ENCODE peak calls at places on chromosomes 16 and 17, in eight cellular contexts. One of them, this sample, is unnamed. For H3K4me1, the result is how much of the 10 kb centered on the place peaks cover.

GRCh38 chr17:43581581-43581980 is 35.4 kb upstream of the ETV4 start:
- DNase-seq in adrenal gland: no peak
- DNase-seq in heart right ventricle: no peak
- DNase-seq in PC-9: no peak
- DNase-seq in GM23248: no peak
- DNase-seq in transverse colon: peak
- DNase-seq in pancreas: no peak
- DNase-seq in BE2C: no peak
- DNase-seq in this sample: no peak

GRCh38 chr16:12086861-12087260 is 110.3 kb downstream of the SNX29 start:
- DNase-seq in adrenal gland: no peak
- DNase-seq in heart right ventricle: no peak
- DNase-seq in PC-9: no peak
- DNase-seq in GM23248: no peak
- DNase-seq in transverse colon: no peak
- DNase-seq in pancreas: no peak
- DNase-seq in BE2C: no peak
- DNase-seq in this sample: no peak

GRCh38 chr17:42163113-42163512 is 8.3 kb upstream of the RAB5C start:
- DNase-seq in adrenal gland: no peak
- DNase-seq in heart right ventricle: no peak
- DNase-seq in PC-9: no peak
- DNase-seq in GM23248: no peak
- DNase-seq in transverse colon: peak
- DNase-seq in pancreas: no peak
- DNase-seq in BE2C: peak
- DNase-seq in this sample: no peak

GRCh38 chr16:4899474-4899846 is 37.5 kb downstream of the PPL start:
- DNase-seq in adrenal gland: no peak
- DNase-seq in heart right ventricle: no peak
- DNase-seq in PC-9: no peak
- DNase-seq in GM23248: no peak
- DNase-seq in transverse colon: no peak
- DNase-seq in pancreas: no peak
- DNase-seq in BE2C: no peak
- DNase-seq in this sample: no peak

GRCh38 chr16:9126609-9127008 is 35.2 kb downstream of the HAPSTR1 start:
- DNase-seq in adrenal gland: no peak
- DNase-seq in heart right ventricle: no peak
- DNase-seq in PC-9: no peak
- DNase-seq in GM23248: no peak
- DNase-seq in transverse colon: no peak
- DNase-seq in pancreas: no peak
- DNase-seq in BE2C: no peak
- DNase-seq in this sample: no peak

GRCh38 chr17:20955437-20956323 is 87.1 kb downstream of the USP22 start:
- DNase-seq in adrenal gland: no peak
- DNase-seq in heart right ventricle: no peak
- DNase-seq in PC-9: no peak
- DNase-seq in GM23248: peak
- DNase-seq in transverse colon: no peak
- DNase-seq in pancreas: no peak
- DNase-seq in BE2C: no peak
- DNase-seq in this sample: no peak

GRCh38 chr17:79850571-79851460 is 11.6 kb upstream of the CBX4 start:
- DNase-seq in adrenal gland: no peak
- DNase-seq in heart right ventricle: no peak
- DNase-seq in PC-9: peak
- DNase-seq in GM23248: peak
- DNase-seq in transverse colon: no peak
- DNase-seq in pancreas: no peak
- DNase-seq in BE2C: no peak
- DNase-seq in this sample: no peak

GRCh38 chr16:90044111-90044551 is 24.9 kb upstream of the DBNDD1 start:
- DNase-seq in adrenal gland: no peak
- DNase-seq in heart right ventricle: no peak
- DNase-seq in PC-9: peak
- DNase-seq in GM23248: no peak
- DNase-seq in transverse colon: peak
- DNase-seq in pancreas: no peak
- DNase-seq in BE2C: no peak
- DNase-seq in this sample: no peak

GRCh38 chr17:8119575-8120519 is 1.5 kb upstream of the ALOXE3 start:
- DNase-seq in adrenal gland: peak
- DNase-seq in heart right ventricle: peak
- DNase-seq in PC-9: peak
- DNase-seq in GM23248: peak
- DNase-seq in transverse colon: peak
- DNase-seq in pancreas: peak
- DNase-seq in BE2C: peak
- DNase-seq in this sample: peak

GRCh38 chr17:8118769-8119574 is 658 bp upstream of the ALOXE3 start:
- DNase-seq in adrenal gland: peak
- DNase-seq in heart right ventricle: peak
- DNase-seq in PC-9: peak
- DNase-seq in GM23248: peak
- DNase-seq in transverse colon: peak
- DNase-seq in pancreas: peak
- DNase-seq in BE2C: peak
- DNase-seq in this sample: peak

GRCh38 chr17:8116779-8117178 is 1.5 kb downstream of the ALOXE3 start:
- DNase-seq in adrenal gland: no peak
- DNase-seq in heart right ventricle: no peak
- DNase-seq in PC-9: no peak
- DNase-seq in GM23248: no peak
- DNase-seq in transverse colon: no peak
- DNase-seq in pancreas: no peak
- DNase-seq in BE2C: no peak
- DNase-seq in this sample: no peak

GRCh38 chr17:8117367-8117979 is 841 bp downstream of the ALOXE3 start:
- DNase-seq in adrenal gland: no peak
- DNase-seq in heart right ventricle: peak
- DNase-seq in PC-9: no peak
- DNase-seq in GM23248: no peak
- DNase-seq in transverse colon: no peak
- DNase-seq in pancreas: no peak
- DNase-seq in BE2C: no peak
- DNase-seq in this sample: peak

DNA sequence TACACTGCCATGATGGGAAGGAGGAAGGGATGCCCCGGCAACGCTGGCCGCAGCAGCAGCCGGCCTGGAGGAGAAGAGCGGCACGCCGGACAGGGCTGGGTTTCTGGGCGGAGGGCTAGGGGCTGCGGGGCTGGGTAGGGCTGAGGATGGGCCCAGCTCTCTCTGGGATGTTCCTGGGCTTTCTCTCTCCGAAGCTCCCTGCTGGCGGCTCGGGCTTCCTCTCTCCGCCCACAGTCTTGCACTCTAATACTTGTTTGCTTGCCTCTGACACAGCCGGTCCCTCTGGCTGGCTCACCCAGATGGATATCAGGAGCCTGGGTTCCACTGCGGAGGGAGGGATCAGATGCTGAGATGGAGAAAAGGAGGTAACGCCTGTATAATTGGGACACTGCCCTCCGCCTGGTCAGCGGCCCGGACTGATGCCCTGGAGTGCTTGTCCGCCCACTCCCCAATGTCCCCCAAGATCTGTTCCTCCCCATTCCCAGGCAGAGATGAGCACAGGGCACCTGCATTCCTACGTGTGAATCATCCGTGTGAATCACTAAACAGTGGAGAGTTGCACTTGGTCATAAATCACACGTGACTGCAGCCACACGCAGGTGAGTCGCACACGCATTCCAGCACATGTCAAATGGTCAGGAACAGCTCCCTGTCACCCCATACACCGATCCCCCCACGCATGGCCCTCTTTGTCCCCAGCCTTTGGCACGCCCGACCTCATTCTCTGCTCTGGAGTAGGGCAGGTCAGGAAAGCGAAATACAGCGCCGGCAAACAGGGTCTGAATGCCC is at the start of gene ALOXE3:
- DNase-seq in adrenal gland: peak
- DNase-seq in heart right ventricle: peak
- DNase-seq in PC-9: peak
- DNase-seq in GM23248: peak
- DNase-seq in transverse colon: peak
- DNase-seq in pancreas: no peak
- DNase-seq in BE2C: peak
- DNase-seq in this sample: no peak
- H3K4me1 ChIP-seq in adrenal gland: under half
- H3K4me1 ChIP-seq in heart right ventricle: under half
- H3K4me1 ChIP-seq in PC-9: under half
- H3K4me1 ChIP-seq in GM23248: under half
- H3K4me1 ChIP-seq in transverse colon: half or more
- H3K4me1 ChIP-seq in pancreas: under half
- H3K4me1 ChIP-seq in BE2C: under half
- H3K4me1 ChIP-seq in this sample: half or more

GRCh38 chr16:50679676-50680555 is 1.2 kb downstream of the SNX20 start:
- DNase-seq in adrenal gland: no peak
- DNase-seq in heart right ventricle: no peak
- DNase-seq in PC-9: no peak
- DNase-seq in GM23248: no peak
- DNase-seq in transverse colon: no peak
- DNase-seq in pancreas: no peak
- DNase-seq in BE2C: no peak
- DNase-seq in this sample: no peak

GRCh38 chr16:50680907-50681885 is at the start of gene SNX20:
- DNase-seq in adrenal gland: peak
- DNase-seq in heart right ventricle: no peak
- DNase-seq in PC-9: no peak
- DNase-seq in GM23248: no peak
- DNase-seq in transverse colon: peak
- DNase-seq in pancreas: no peak
- DNase-seq in BE2C: no peak
- DNase-seq in this sample: peak

GRCh38 chr16:50677351-50677750 is 3.8 kb downstream of the SNX20 start:
- DNase-seq in adrenal gland: no peak
- DNase-seq in heart right ventricle: no peak
- DNase-seq in PC-9: no peak
- DNase-seq in GM23248: no peak
- DNase-seq in transverse colon: no peak
- DNase-seq in pancreas: no peak
- DNase-seq in BE2C: no peak
- DNase-seq in this sample: peak

GRCh38 chr16:50679266-50679665 is 1.8 kb downstream of the SNX20 start:
- DNase-seq in adrenal gland: no peak
- DNase-seq in heart right ventricle: no peak
- DNase-seq in PC-9: no peak
- DNase-seq in GM23248: no peak
- DNase-seq in transverse colon: no peak
- DNase-seq in pancreas: no peak
- DNase-seq in BE2C: no peak
- DNase-seq in this sample: no peak

DNA sequence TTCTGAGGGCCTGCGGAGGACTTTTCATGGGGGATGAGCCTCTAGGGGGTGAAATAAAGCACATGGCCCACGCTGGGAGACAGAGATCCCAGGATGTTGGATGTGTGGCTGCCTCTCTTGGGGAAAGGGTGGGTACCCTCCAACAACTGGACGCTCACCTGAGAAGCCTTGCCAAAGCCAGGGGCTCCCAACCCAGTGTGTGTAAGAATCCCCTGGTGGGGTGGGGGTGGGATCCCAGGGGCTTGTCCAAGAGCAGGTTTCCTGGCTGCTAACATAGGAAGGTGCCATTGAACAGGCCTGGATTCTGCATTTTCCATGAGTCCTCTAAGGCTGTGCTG is 587 bp downstream of the SNX20 start:
- DNase-seq in adrenal gland: no peak
- DNase-seq in heart right ventricle: no peak
- DNase-seq in PC-9: no peak
- DNase-seq in GM23248: no peak
- DNase-seq in transverse colon: no peak
- DNase-seq in pancreas: no peak
- DNase-seq in BE2C: no peak
- DNase-seq in this sample: no peak
- H3K4me3 ChIP-seq in adrenal gland: no peak
- H3K4me3 ChIP-seq in heart right ventricle: peak
- H3K4me3 ChIP-seq in PC-9: no peak
- H3K4me3 ChIP-seq in GM23248: no peak
- H3K4me3 ChIP-seq in transverse colon: peak
- H3K4me3 ChIP-seq in pancreas: peak
- H3K4me3 ChIP-seq in BE2C: no peak
- H3K4me3 ChIP-seq in this sample: peak

DNA sequence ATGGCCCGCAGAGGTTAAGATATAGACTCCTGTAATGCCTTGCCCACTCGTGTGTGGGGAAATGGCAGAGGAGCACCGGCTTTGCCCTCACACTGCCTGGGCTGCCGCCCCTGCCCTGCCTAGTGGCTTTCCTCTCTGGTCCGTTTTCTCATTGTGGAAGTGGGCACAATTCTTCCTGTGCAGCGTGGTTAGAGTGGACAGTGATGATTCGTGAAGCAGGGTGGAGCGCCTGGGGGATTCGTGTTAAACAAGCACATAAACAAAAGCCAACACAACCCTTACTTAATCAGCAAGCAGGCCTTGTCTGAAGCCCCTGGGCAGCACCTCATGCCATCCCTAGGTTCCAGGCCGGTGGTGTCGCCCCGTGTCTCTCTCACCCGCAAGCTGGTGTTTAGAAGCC is 269.7 kb downstream of the SEC14L1 start:
- DNase-seq in adrenal gland: no peak
- DNase-seq in heart right ventricle: no peak
- DNase-seq in PC-9: no peak
- DNase-seq in GM23248: peak
- DNase-seq in transverse colon: no peak
- DNase-seq in pancreas: no peak
- DNase-seq in BE2C: no peak
- DNase-seq in this sample: no peak
- H3K4me1 ChIP-seq in adrenal gland: under half
- H3K4me1 ChIP-seq in heart right ventricle: under half
- H3K4me1 ChIP-seq in PC-9: under half
- H3K4me1 ChIP-seq in GM23248: half or more
- H3K4me1 ChIP-seq in transverse colon: half or more
- H3K4me1 ChIP-seq in pancreas: under half
- H3K4me1 ChIP-seq in BE2C: under half
- H3K4me1 ChIP-seq in this sample: half or more

GRCh38 chr16:58516768-58517107 is 1.4 kb downstream of the SETD6 start:
- DNase-seq in adrenal gland: no peak
- DNase-seq in heart right ventricle: no peak
- DNase-seq in PC-9: no peak
- DNase-seq in GM23248: no peak
- DNase-seq in transverse colon: no peak
- DNase-seq in pancreas: no peak
- DNase-seq in BE2C: no peak
- DNase-seq in this sample: no peak

GRCh38 chr16:58515871-58516767 is 802 bp downstream of the SETD6 start:
- DNase-seq in adrenal gland: peak
- DNase-seq in heart right ventricle: no peak
- DNase-seq in PC-9: peak
- DNase-seq in GM23248: peak
- DNase-seq in transverse colon: peak
- DNase-seq in pancreas: peak
- DNase-seq in BE2C: peak
- DNase-seq in this sample: peak

GRCh38 chr16:58519707-58520106 is 4.4 kb downstream of the SETD6 start:
- DNase-seq in adrenal gland: no peak
- DNase-seq in heart right ventricle: no peak
- DNase-seq in PC-9: no peak
- DNase-seq in GM23248: no peak
- DNase-seq in transverse colon: no peak
- DNase-seq in pancreas: no peak
- DNase-seq in BE2C: no peak
- DNase-seq in this sample: no peak

GRCh38 chr16:58518980-58519368 is 3.7 kb downstream of the SETD6 start:
- DNase-seq in adrenal gland: no peak
- DNase-seq in heart right ventricle: no peak
- DNase-seq in PC-9: no peak
- DNase-seq in GM23248: no peak
- DNase-seq in transverse colon: no peak
- DNase-seq in pancreas: no peak
- DNase-seq in BE2C: no peak
- DNase-seq in this sample: no peak

GRCh38 chr16:58518083-58518979 is 3.0 kb downstream of the SETD6 start:
- DNase-seq in adrenal gland: no peak
- DNase-seq in heart right ventricle: no peak
- DNase-seq in PC-9: no peak
- DNase-seq in GM23248: no peak
- DNase-seq in transverse colon: no peak
- DNase-seq in pancreas: no peak
- DNase-seq in BE2C: no peak
- DNase-seq in this sample: no peak
- H3K4me3 ChIP-seq in adrenal gland: no peak
- H3K4me3 ChIP-seq in heart right ventricle: no peak
- H3K4me3 ChIP-seq in PC-9: no peak
- H3K4me3 ChIP-seq in GM23248: no peak
- H3K4me3 ChIP-seq in transverse colon: no peak
- H3K4me3 ChIP-seq in pancreas: no peak
- H3K4me3 ChIP-seq in BE2C: no peak
- H3K4me3 ChIP-seq in this sample: no peak